ENCODE peak calls at places on chromosomes 7 and 10, in nine cellular contexts. I, A, U, Z, C, K, O, J and P are unnamed samples.

GRCh38 chr7:44154703-44155102 is 13.6 kb upstream of the MYL7 start:
- DNase-seq in I (peak), A (peak), U (no peak), Z (no peak), C (peak), K (no peak), O (no peak), J (no peak), P (peak)

GRCh38 chr7:128032605-128033235 is 1.5 kb upstream of the LRRC4 start:
- DNase-seq in I (no peak), A (peak), U (no peak), Z (no peak), C (no peak), K (no peak), O (no peak), J (peak), P (no peak)

GRCh38 chr7:8442814-8443304 is 9.4 kb downstream of the NXPH1 start:
- DNase-seq in I (no peak), A (no peak), U (peak), Z (peak), C (peak), K (no peak), O (no peak), J (no peak), P (no peak)

GRCh38 chr7:156640949-156641485 is 443 bp downstream of the RNF32 start:
- DNase-seq in I (peak), A (peak), U (peak), Z (no peak), C (no peak), K (no peak), O (no peak), J (peak), P (peak)

GRCh38 chr7:149369497-149369896 is 91.4 kb downstream of the ZNF777 start:
- DNase-seq in I (no peak), A (no peak), U (no peak), Z (no peak), C (no peak), K (no peak), O (no peak), J (no peak), P (peak)

GRCh38 chr7:23491502-23491901 is 21.2 kb upstream of the IGF2BP3 start:
- DNase-seq in I (no peak), A (no peak), U (no peak), Z (no peak), C (no peak), K (no peak), O (no peak), J (no peak), P (no peak)

GRCh38 chr10:867807-868206 is 63.7 kb downstream of the LARP4B start:
- DNase-seq in I (no peak), A (peak), U (no peak), Z (no peak), C (no peak), K (no peak), O (no peak), J (no peak), P (no peak)

GRCh38 chr10:27252267-27253000 is 11.8 kb upstream of the ACBD5 start:
- DNase-seq in I (peak), A (peak), U (peak), Z (no peak), C (peak), K (peak), O (no peak), J (peak), P (no peak)

GRCh38 chr7:157764193-157764592 is 427.4 kb downstream of the DNAJB6 start:
- DNase-seq in I (no peak), A (no peak), U (no peak), Z (no peak), C (no peak), K (no peak), O (no peak), J (no peak), P (no peak)

GRCh38 chr7:88042157-88042556 is 108.1 kb downstream of the ADAM22 start:
- DNase-seq in I (no peak), A (no peak), U (no peak), Z (no peak), C (no peak), K (no peak), O (no peak), J (no peak), P (no peak)

GRCh38 chr10:70940834-70941568 is 52.6 kb upstream of the PCBD1 start:
- DNase-seq in I (no peak), A (no peak), U (no peak), Z (no peak), C (no peak), K (no peak), O (no peak), J (no peak), P (peak)

GRCh38 chr7:32532716-32533115 is 37.4 kb downstream of the AVL9 start:
- DNase-seq in I (no peak), A (no peak), U (no peak), Z (no peak), C (no peak), K (peak), O (no peak), J (no peak), P (no peak)

GRCh38 chr10:70880077-70880534 is 8.3 kb downstream of the PCBD1 start:
- DNase-seq in I (peak), A (peak), U (peak), Z (peak), C (peak), K (peak), O (peak), J (peak), P (peak)